ENCODE peak calls at places on chromosome X, in five cellular contexts. C is NCI-H1092 treated with DMSO at 0.1 percent for 48 hours; X is COR-L47; M is CD4-positive, alpha-beta T cell; Q is stimulated activated CD8-positive, alpha-beta memory T cell treated with anti-CD3 and anti-CD28 coated beads, Interleukin-15, amount 100 ng/mL, for 24 hours. W is an unnamed sample.

GRCh38 chrX:39855748-39856129 is 242.0 kb downstream of the BCOR start:
- DNase-seq in C (no peak), X (no peak), M (peak; percentile 77), Q (peak; percentile 26), W (peak; percentile 92)

GRCh38 chrX:12065251-12065650 is 73.0 kb upstream of the FRMPD4 start:
- DNase-seq in C (no peak), X (no peak), M (no peak), Q (no peak), W (no peak)

GRCh38 chrX:148298737-148299136 is 201.7 kb upstream of the AFF2 start:
- DNase-seq in C (no peak), X (no peak), M (no peak), Q (no peak), W (no peak)

GRCh38 chrX:131288738-131289511 is at the start of gene IGSF1:
- DNase-seq in C (no peak), X (no peak), M (no peak), Q (no peak), W (peak; percentile 45)

GRCh38 chrX:118350221-118350620 is 4.3 kb downstream of the WDR44 start:
- DNase-seq in C (no peak), X (no peak), M (no peak), Q (no peak), W (no peak)

GRCh38 chrX:11261260-11261659 is 32.0 kb upstream of the AMELX start:
- DNase-seq in C (no peak), X (no peak), M (no peak), Q (no peak), W (no peak)

GRCh38 chrX:72576161-72576896 is 3.7 kb upstream of the HDAC8 start:
- DNase-seq in C (no peak), X (no peak), M (no peak), Q (no peak), W (no peak)

GRCh38 chrX:80511969-80512760 is 91.9 kb downstream of the TENT5D start:
- DNase-seq in C (no peak), X (no peak), M (no peak), Q (no peak), W (no peak)

W was measured in NCI-H2171 treated with DMSO at 0.1 percent for 48 hours.